ENCODE peak calls at places on chromosomes 3 and 15, in seven cellular contexts. C, Q, Z, X, G, Y and W are unnamed samples.

GRCh38 chr3:23735575-23736326 is 70.0 kb upstream of the UBE2E1 start:
- DNase-seq in Y (peak), X (no peak), Q (no peak), G (no peak), C (no peak), Z (no peak), W (no peak)

GRCh38 chr15:52436971-52437370 is 91.7 kb downstream of the MYO5A start:
- DNase-seq in Q (no peak), G (no peak), C (no peak), Z (no peak), Y (no peak), X (no peak), W (no peak)

GRCh38 chr3:58177747-58178527 is 32.8 kb downstream of the DNASE1L3 start:
- DNase-seq in C (peak), X (peak), Q (peak), Y (peak), G (no peak), Z (peak), W (peak)

GRCh38 chr15:65066001-65066634 is 1.7 kb downstream of the RASL12 start:
- DNase-seq in G (no peak), Z (peak), X (no peak), Q (no peak), Y (no peak), C (no peak), W (no peak)

GRCh38 chr3:165193392-165194268 is 2.6 kb downstream of the SLITRK3 start:
- DNase-seq in G (no peak), Z (peak), C (no peak), Y (no peak), Q (no peak), X (no peak), W (no peak)

GRCh38 chr3:9769426-9770275 is at the start of gene CAMK1:
- DNase-seq in X (peak), G (peak), Q (peak), Y (peak), Z (peak), C (peak), W (peak)

GRCh38 chr3:126654571-126655393 is at the start of gene TXNRD3:
- DNase-seq in Y (peak), C (peak), Q (peak), Z (peak), X (peak), G (peak), W (peak)

GRCh38 chr3:39106281-39107055 is 959 bp downstream of the GORASP1 start:
- DNase-seq in Q (peak), Z (peak), Y (no peak), X (peak), G (no peak), C (no peak), W (no peak)

GRCh38 chr15:91634163-91634562 is 219.3 kb upstream of the SLCO3A1 start:
- DNase-seq in G (no peak), C (no peak), X (no peak), Q (no peak), Z (no peak), Y (no peak), W (peak)

GRCh38 chr3:33652736-33653135 is 65.3 kb downstream of the CLASP2 start:
- DNase-seq in Q (no peak), X (no peak), G (no peak), Z (no peak), Y (no peak), C (no peak), W (no peak)

GRCh38 chr15:85646538-85647091 is 148.1 kb downstream of the KLHL25 start:
- DNase-seq in Q (no peak), Y (no peak), C (no peak), X (peak), Z (peak), G (no peak), W (peak)

GRCh38 chr3:8279476-8279875 is 222.1 kb upstream of the LMCD1 start:
- DNase-seq in X (no peak), Y (no peak), Q (no peak), Z (peak), G (no peak), C (no peak), W (no peak)

GRCh38 chr3:29764603-29765254 is 483.9 kb downstream of the RBMS3 start:
- DNase-seq in X (peak), Q (peak), Z (no peak), Y (no peak), C (no peak), G (no peak), W (peak)

GRCh38 chr15:95259965-95260364 is 1028.6 kb downstream of the MCTP2 start:
- DNase-seq in G (no peak), C (no peak), Z (peak), Q (no peak), X (no peak), Y (no peak), W (no peak)

GRCh38 chr15:81002254-81003022 is 1.7 kb downstream of the TLNRD1 start:
- DNase-seq in G (no peak), Y (peak), Q (no peak), Z (peak), C (peak), X (no peak), W (peak)

GRCh38 chr15:98643104-98643503 is 5.2 kb upstream of the IGF1R start:
- DNase-seq in Y (no peak), C (no peak), Q (no peak), G (no peak), X (no peak), Z (no peak), W (no peak)